ENCODE peak calls at places on chromosomes 16 and 17, in eight cellular contexts. X is fibroblast of pulmonary artery; L is COR-L47; R is NCI-H774; U is hepatocyte; Z is fibroblast of the aortic adventitia; E is iPS-NIHi11; I is activated CD4-positive, alpha-beta T cell treated with anti-CD3 and anti-CD28 coated beads for 48 hours. C is an unnamed sample.

GRCh38 chr17:36611345-36612072 is 10.1 kb downstream of the MRM1 start:
- DNase-seq in L (no peak), Z (peak), X (peak), R (no peak), U (peak), I (no peak), E (no peak), C (no peak)

GRCh38 chr16:8920676-8921625 is 38.8 kb downstream of the LITAFD start:
- DNase-seq in X (no peak), R (no peak), L (no peak), Z (peak), U (no peak), E (no peak), I (no peak), C (no peak)

GRCh38 chr16:58177347-58177710 is 20.6 kb downstream of the CSNK2A2 start:
- DNase-seq in U (no peak), I (peak), R (no peak), E (no peak), Z (no peak), L (no peak), X (no peak), C (no peak)

GRCh38 chr16:70529051-70529777 is 5.6 kb downstream of the SF3B3 start:
- DNase-seq in U (peak), E (no peak), Z (peak), L (peak), R (no peak), I (no peak), X (peak), C (no peak)

GRCh38 chr16:66419527-66419926 is 7.6 kb upstream of the BEAN1 start:
- DNase-seq in R (no peak), Z (no peak), L (no peak), U (no peak), I (no peak), X (no peak), E (no peak), C (no peak)

GRCh38 chr17:82013341-82013740 is 9.3 kb downstream of the CENPX start:
- DNase-seq in L (no peak), E (peak), Z (peak), I (no peak), U (peak), X (no peak), R (no peak), C (no peak)

GRCh38 chr16:85944572-85945423 is 45.8 kb downstream of the IRF8 start:
- DNase-seq in L (no peak), Z (no peak), I (no peak), R (no peak), U (no peak), X (no peak), E (no peak), C (no peak)

GRCh38 chr17:63364944-63365343 is 81.2 kb downstream of the CYB561 start:
- DNase-seq in Z (no peak), L (no peak), E (no peak), I (no peak), R (no peak), U (no peak), X (no peak), C (no peak)

GRCh38 chr16:85900031-85900792 is 1.2 kb downstream of the IRF8 start:
- DNase-seq in E (no peak), L (no peak), X (no peak), I (no peak), Z (no peak), R (no peak), U (no peak), C (no peak)

GRCh38 chr17:59762022-59762825 is 54.8 kb downstream of the VMP1 start:
- DNase-seq in X (peak), L (no peak), R (no peak), I (no peak), E (no peak), U (no peak), Z (peak), C (peak)

GRCh38 chr16:58684001-58684353 is 593 bp downstream of the SLC38A7 start:
- DNase-seq in L (no peak), U (peak), I (no peak), R (no peak), E (no peak), X (peak), Z (peak), C (no peak)

GRCh38 chr17:4914009-4914408 is 11.1 kb upstream of the CHRNE start:
- DNase-seq in U (no peak), X (peak), R (no peak), L (no peak), I (no peak), E (no peak), Z (peak), C (no peak)

GRCh38 chr16:59552164-59552563 is 818.0 kb upstream of the GOT2 start:
- DNase-seq in L (no peak), U (no peak), I (no peak), Z (no peak), X (no peak), R (no peak), E (no peak), C (no peak)

GRCh38 chr17:40541873-40542561 is 23.3 kb downstream of the CCR7 start:
- DNase-seq in L (peak), I (peak), E (no peak), U (no peak), Z (peak), X (no peak), R (no peak), C (no peak)

GRCh38 chr17:81494984-81495383 is 17.6 kb downstream of the ACTG1 start:
- DNase-seq in Z (no peak), I (no peak), R (no peak), L (peak), E (no peak), U (no peak), X (no peak), C (peak)

GRCh38 chr17:72788950-72789585 is 303.4 kb downstream of the SLC39A11 start:
- DNase-seq in Z (peak), R (peak), U (no peak), I (no peak), X (peak), E (no peak), L (no peak), C (no peak)

GRCh38 chr16:58563235-58563634 is 47.9 kb downstream of the SETD6 start:
- DNase-seq in U (no peak), E (no peak), L (no peak), X (peak), Z (peak), R (no peak), I (no peak), C (no peak)

GRCh38 chr16:86516618-86517003 is 6.3 kb downstream of the FOXF1 start:
- DNase-seq in U (no peak), I (no peak), R (no peak), L (no peak), Z (no peak), E (no peak), X (no peak), C (no peak)

C was measured in pancreas.